ENCODE peak calls at places on chromosomes 16 and 17, in four cellular contexts. U, B, X and L are unnamed samples.

GRCh38 chr17:35930211-35931065 is at the start of gene RDM1:
- DNase-seq in U (no peak), B (peak), X (peak), L (peak)

GRCh38 chr16:58414938-58415451 is 22.7 kb downstream of the GINS3 start:
- DNase-seq in X (no peak), U (no peak), B (no peak), L (no peak)

GRCh38 chr16:83809092-83809491 is 1.3 kb downstream of the HSBP1 start:
- DNase-seq in U (no peak), B (no peak), X (no peak), L (no peak)

GRCh38 chr16:87854053-87854906 is 15.0 kb downstream of the SLC7A5 start:
- DNase-seq in X (no peak), U (no peak), B (peak), L (no peak)

GRCh38 chr17:3641717-3642486 is 5.3 kb downstream of the CTNS start:
- DNase-seq in B (no peak), U (no peak), X (no peak), L (no peak)

GRCh38 chr16:57318240-57318970 is 33.9 kb upstream of the PLLP start:
- DNase-seq in X (no peak), B (no peak), U (no peak), L (no peak)

GRCh38 chr17:57440522-57441269 is 184.4 kb downstream of the MSI2 start:
- DNase-seq in U (peak), X (peak), B (peak), L (peak)

GRCh38 chr17:21089933-21090888 is 36.6 kb upstream of the DHRS7B start:
- DNase-seq in B (no peak), X (no peak), U (no peak), L (no peak)

GRCh38 chr17:34826332-34826731 is 134.9 kb downstream of the CCT6B start:
- DNase-seq in U (no peak), B (no peak), X (no peak), L (no peak)

GRCh38 chr17:1484060-1484535 is 8.4 kb downstream of the MYO1C start:
- DNase-seq in X (peak), B (no peak), U (no peak), L (no peak)

GRCh38 chr17:9644910-9645751 is at the start of gene USP43:
- DNase-seq in U (no peak), B (no peak), X (peak), L (no peak)

GRCh38 chr17:35448899-35449227 is 297 bp upstream of the SLFN13 start:
- DNase-seq in X (no peak), U (no peak), B (no peak), L (no peak)

GRCh38 chr16:73232555-73233422 is 184.9 kb upstream of the ZFHX3 start:
- DNase-seq in X (no peak), B (no peak), U (peak), L (no peak)

GRCh38 chr17:28119560-28119959 is 77.1 kb downstream of the NLK start:
- DNase-seq in B (no peak), X (no peak), U (no peak), L (no peak)

GRCh38 chr17:28130455-28130854 is 88.0 kb downstream of the NLK start:
- DNase-seq in U (no peak), X (no peak), B (no peak), L (no peak)

GRCh38 chr17:28120766-28121165 is 78.3 kb downstream of the NLK start:
- DNase-seq in U (no peak), X (no peak), B (no peak), L (no peak)

GRCh38 chr17:28125530-28126382 is 83.3 kb downstream of the NLK start:
- DNase-seq in B (no peak), X (no peak), U (no peak), L (no peak)

GRCh38 chr17:28124962-28125361 is 82.5 kb downstream of the NLK start:
- DNase-seq in X (no peak), U (no peak), B (no peak), L (no peak)
- H3K27ac ChIP-seq in X (no peak), U (no peak), B (no peak), L (no peak)

GRCh38 chr17:64410750-64411490 is 20.3 kb upstream of the PECAM1 start:
- DNase-seq in B (no peak), U (no peak), X (no peak), L (no peak)
- H3K27ac ChIP-seq in B (no peak), U (peak), X (no peak), L (no peak)

DNA sequence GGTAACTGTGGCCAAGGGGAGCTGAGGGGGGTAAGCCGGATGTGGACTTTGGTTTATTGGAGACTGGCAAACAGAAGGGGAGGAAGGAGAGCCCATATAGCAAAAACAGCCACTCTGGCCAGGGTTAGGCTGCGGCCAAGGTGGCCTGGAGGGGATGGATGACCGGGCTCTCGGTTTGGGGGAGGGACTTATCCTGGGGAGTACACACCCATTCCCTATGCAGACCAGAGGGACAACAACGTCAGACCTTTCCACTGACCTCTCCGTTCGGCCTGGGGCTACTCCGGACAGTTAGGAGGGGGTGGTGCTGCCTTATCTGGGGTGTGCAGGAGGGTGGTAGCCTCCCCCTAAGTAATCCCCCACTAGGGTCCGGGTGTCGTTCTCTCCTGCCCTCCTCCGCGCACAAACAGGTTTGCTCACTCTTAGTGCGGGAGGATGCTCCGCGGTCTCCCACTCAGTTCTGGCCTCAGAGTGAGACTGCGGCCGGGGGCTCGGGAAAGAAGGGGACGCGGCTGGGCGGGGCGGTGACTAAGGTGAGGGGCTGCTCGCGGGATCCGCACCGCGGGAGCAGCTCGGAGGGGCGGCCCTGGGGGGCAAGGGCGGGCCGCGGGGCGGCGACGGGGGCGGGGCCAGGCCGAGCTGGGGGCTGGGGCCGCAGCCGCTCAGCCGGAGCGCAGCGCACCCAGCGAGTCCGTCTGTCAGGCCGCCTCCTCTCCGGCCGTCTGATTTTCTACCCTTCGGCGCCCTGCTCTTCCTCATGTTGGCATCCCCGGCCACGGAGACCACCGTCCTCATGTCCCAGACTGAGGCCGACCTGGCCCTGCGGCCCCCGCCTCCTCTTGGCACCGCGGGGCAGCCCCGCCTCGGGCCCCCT is at the start of gene WNK4:
- DNase-seq in B (no peak), X (peak), U (no peak), L (no peak)
- H3K27ac ChIP-seq in B (peak), X (peak), U (no peak), L (no peak)

GRCh38 chr17:28950017-28950751 is 1.1 kb downstream of the PHF12 start:
- DNase-seq in U (peak), B (peak), X (peak), L (peak)

GRCh38 chr17:28949185-28950016 is 1.9 kb downstream of the PHF12 start:
- DNase-seq in X (peak), U (peak), B (peak), L (peak)

GRCh38 chr17:28948342-28948741 is 3.0 kb downstream of the PHF12 start:
- DNase-seq in U (no peak), X (no peak), B (no peak), L (no peak)

GRCh38 chr17:28947639-28948038 is 3.7 kb downstream of the PHF12 start:
- DNase-seq in B (no peak), X (no peak), U (no peak), L (peak)

GRCh38 chr17:28948873-28949184 is 2.5 kb downstream of the PHF12 start:
- DNase-seq in U (no peak), X (no peak), B (no peak), L (no peak)
- H3K27ac ChIP-seq in U (peak), X (peak), B (peak), L (peak)

GRCh38 chr17:83103200-83103937 is 24.0 kb downstream of the METRNL start:
- DNase-seq in U (no peak), B (no peak), X (peak), L (no peak)
- H3K27ac ChIP-seq in U (no peak), B (no peak), X (no peak), L (no peak)